ENCODE peak calls at places on chromosomes 5 and 9, in four cellular contexts. E is H9, W is IMR-90, K is H1. X is an unnamed sample.

GRCh38 chr5:67730917-67731474 is 484.6 kb upstream of the PIK3R1 start:
- DNase-seq in E (no peak), W (no peak), K (no peak), X (peak)

GRCh38 chr5:73436535-73437125 is 11.9 kb downstream of the FOXD1 start:
- DNase-seq in E (peak), W (no peak), K (no peak), X (peak)

GRCh38 chr9:134704499-134704898 is 62.9 kb downstream of the COL5A1 start:
- DNase-seq in E (no peak), W (no peak), K (no peak), X (no peak)

GRCh38 chr9:114336699-114337395 is 7.2 kb downstream of the ORM2 start:
- DNase-seq in E (no peak), W (no peak), K (no peak), X (no peak)

GRCh38 chr5:170070556-170071412 is 34.9 kb upstream of the FOXI1 start:
- DNase-seq in E (peak), W (peak), K (peak), X (peak)

GRCh38 chr5:75734913-75735789 is 17.9 kb upstream of the POC5 start:
- DNase-seq in E (peak), W (peak), K (peak), X (peak)

GRCh38 chr9:133009906-133010582 is 20.8 kb upstream of the GTF3C5 start:
- DNase-seq in E (no peak), W (no peak), K (no peak), X (no peak)

GRCh38 chr5:151480384-151480783 is 33.0 kb downstream of the SLC36A1 start:
- DNase-seq in E (no peak), W (peak), K (no peak), X (no peak)

GRCh38 chr5:90434116-90434714 is 24.7 kb upstream of the CETN3 start:
- DNase-seq in E (peak), W (peak), K (peak), X (peak)

GRCh38 chr5:11595045-11595444 is 309.2 kb downstream of the CTNND2 start:
- DNase-seq in E (no peak), W (no peak), K (no peak), X (peak)

GRCh38 chr9:116190997-116191396 is 37.4 kb downstream of the PAPPA start:
- DNase-seq in E (no peak), W (peak), K (no peak), X (no peak)

GRCh38 chr5:16700081-16700480 is 83.3 kb upstream of the RETREG1 start:
- DNase-seq in E (no peak), W (no peak), K (no peak), X (no peak)

GRCh38 chr5:25544652-25545249 is 900.0 kb upstream of the CDH10 start:
- DNase-seq in E (peak), W (no peak), K (peak), X (peak)

GRCh38 chr9:89052470-89053097 is 61.3 kb downstream of the S1PR3 start:
- DNase-seq in E (no peak), W (no peak), K (no peak), X (no peak)

DNA sequence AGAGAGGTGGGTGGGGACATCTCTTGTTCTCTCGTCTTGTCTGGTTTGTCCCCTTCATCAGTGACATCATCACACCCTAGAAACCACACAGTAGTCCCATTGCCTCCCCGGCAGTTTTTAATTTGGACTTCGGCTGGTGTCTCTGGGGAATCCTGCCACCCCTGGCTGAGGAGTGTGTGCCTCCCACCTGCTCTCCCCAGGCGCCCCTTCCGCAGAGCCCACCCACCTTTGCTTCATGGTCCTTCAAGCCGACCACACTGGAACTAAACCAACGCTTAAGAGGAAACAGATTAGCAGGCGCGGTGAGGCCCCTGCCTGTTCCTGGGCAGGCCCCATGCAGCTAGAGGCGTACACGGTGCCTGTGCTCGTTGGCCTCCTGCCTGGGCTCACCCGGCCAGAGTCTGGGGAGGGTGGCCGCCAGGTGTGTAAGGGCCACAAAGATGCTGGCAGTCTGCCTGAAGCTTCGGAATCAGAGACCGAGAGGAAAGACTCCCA is 107.6 kb upstream of the SPRY4 start:
- DNase-seq in E (no peak), W (no peak), K (no peak), X (no peak)
- H4K5ac ChIP-seq in E (no peak), W (no peak), K (no peak), X (no peak)

DNA sequence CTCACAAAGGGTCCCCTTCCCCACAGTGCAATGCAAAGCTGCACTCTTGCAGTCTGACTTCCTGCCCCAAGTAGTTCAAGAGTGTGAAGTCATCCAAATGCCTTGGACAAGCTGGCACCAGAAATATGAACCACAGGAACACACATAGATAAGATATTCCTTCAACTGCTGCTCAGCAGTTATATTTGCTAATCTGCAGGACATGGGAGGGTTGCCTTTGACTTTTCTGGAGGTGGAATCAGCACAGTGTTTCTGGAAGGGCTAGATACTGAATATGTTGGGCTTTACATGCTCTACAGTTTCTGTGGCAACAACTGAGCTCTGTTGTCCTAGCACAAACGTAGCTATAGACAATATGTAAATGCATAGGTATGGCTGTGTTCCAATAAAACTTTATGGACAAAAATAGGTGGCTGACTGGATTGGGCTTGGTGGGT is 96.7 kb upstream of the PCA3 start:
- DNase-seq in E (no peak), W (peak), K (no peak), X (no peak)
- H2AK5ac ChIP-seq in E (no peak), W (no peak), K (no peak), X (no peak)

DNA sequence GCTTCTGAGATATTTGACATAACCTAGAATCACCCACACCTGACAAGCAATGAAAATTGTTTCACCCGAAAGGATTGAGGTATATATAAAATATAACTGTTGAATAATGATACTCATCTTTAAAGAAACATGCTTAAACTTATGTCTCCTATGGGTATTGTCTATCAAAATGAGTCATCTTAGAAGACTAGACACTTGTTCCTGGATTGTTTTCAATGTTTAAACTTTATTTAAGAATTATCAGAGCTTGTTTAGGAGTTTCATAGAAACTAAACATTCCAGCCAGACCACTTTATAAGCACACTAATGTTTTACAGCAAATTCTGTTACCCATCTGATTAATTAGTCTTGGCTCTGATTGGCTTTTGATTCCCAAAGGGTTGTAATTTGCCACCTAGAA is 19.6 kb downstream of the NFX1 start:
- DNase-seq in E (no peak), W (peak), K (no peak), X (no peak)
- H4K5ac ChIP-seq in E (no peak), W (no peak), K (no peak), X (no peak)

GRCh38 chr9:136104488-136104800 is 9.4 kb upstream of the NACC2 start:
- DNase-seq in E (no peak), W (no peak), K (no peak), X (no peak)
- H2AK5ac ChIP-seq in E (no peak), W (no peak), K (peak), X (no peak)

GRCh38 chr5:78747703-78748359 is 99.3 kb upstream of the LHFPL2 start:
- DNase-seq in E (no peak), W (peak), K (no peak), X (peak)
- H4K5ac ChIP-seq in E (no peak), W (peak), K (no peak), X (no peak)

GRCh38 chr9:130901498-130902203 is 5.0 kb upstream of the QRFP start:
- DNase-seq in E (no peak), W (no peak), K (no peak), X (no peak)

GRCh38 chr9:130903194-130904069 is 6.8 kb upstream of the QRFP start:
- DNase-seq in E (no peak), W (no peak), K (no peak), X (no peak)

GRCh38 chr9:130904070-130905044 is 7.7 kb upstream of the QRFP start:
- DNase-seq in E (no peak), W (no peak), K (no peak), X (no peak)

GRCh38 chr9:130900701-130901497 is 4.3 kb upstream of the QRFP start:
- DNase-seq in E (no peak), W (no peak), K (no peak), X (no peak)

GRCh38 chr9:130902204-130903185 is 5.9 kb upstream of the QRFP start:
- DNase-seq in E (no peak), W (no peak), K (no peak), X (no peak)
- H2AK5ac ChIP-seq in E (no peak), W (no peak), K (no peak), X (no peak)

GRCh38 chr9:91782711-91783214 is 167.3 kb downstream of the ROR2 start:
- DNase-seq in E (no peak), W (no peak), K (no peak), X (no peak)
- H4K5ac ChIP-seq in E (no peak), W (no peak), K (no peak), X (no peak)

DNA sequence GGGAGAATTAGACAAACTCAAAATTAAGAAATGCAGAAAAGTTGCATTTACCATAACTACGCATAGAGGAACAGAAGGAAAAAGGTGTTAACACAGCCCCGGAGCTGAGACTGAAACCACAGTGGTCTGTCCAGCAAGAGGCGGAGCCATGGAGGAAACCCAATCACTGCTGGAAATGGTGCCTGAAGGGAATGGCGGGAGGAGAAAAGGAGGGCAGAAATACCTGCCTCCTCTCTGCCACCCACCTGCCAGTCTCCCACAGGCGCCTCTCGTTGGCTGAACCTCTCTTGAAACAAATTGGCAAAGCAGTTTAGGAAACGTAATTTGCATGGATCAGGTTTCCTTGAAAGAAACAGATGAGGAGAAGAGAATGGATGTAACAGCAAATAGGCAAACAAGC is 9.7 kb upstream of the PRKACG start:
- DNase-seq in E (peak), W (no peak), K (no peak), X (no peak)
- H2AK5ac ChIP-seq in E (no peak), W (no peak), K (no peak), X (no peak)